ENCODE peak calls at places on chromosomes 13 and 19, in eight cellular contexts. Y, U, G, P, M, C, N and Z are unnamed samples.

GRCh38 chr13:100528820-100529219 is 59.8 kb downstream of the GGACT start:
- DNase-seq in Y (no peak), U (no peak), G (no peak), P (no peak), M (no peak), C (no peak), N (no peak), Z (no peak)

GRCh38 chr13:71865858-71866172 is 1.2 kb downstream of the DACH1 start:
- DNase-seq in Y (peak; percentile 21), U (no peak), G (no peak), P (peak; percentile 24), M (peak; percentile 0), C (no peak), N (no peak), Z (no peak)

GRCh38 chr19:14072535-14073231 is at the start of gene MISP3:
- DNase-seq in Y (no peak), U (no peak), G (no peak), P (no peak), M (peak; percentile 72), C (no peak), N (no peak), Z (peak; percentile 82)

GRCh38 chr13:74573654-74574053 is 439.4 kb upstream of the KLF12 start:
- DNase-seq in Y (peak; percentile 70), U (no peak), G (no peak), P (peak; percentile 67), M (no peak), C (no peak), N (no peak), Z (no peak)

GRCh38 chr19:8558325-8558724 is 18.9 kb downstream of the MYO1F start:
- DNase-seq in Y (no peak), U (no peak), G (no peak), P (no peak), M (no peak), C (no peak), N (no peak), Z (no peak)

GRCh38 chr13:66927562-66927961 is 302.6 kb downstream of the PCDH9 start:
- DNase-seq in Y (no peak), U (no peak), G (no peak), P (no peak), M (no peak), C (no peak), N (no peak), Z (no peak)

GRCh38 chr19:57648336-57649003 is 15.5 kb downstream of the ZNF211 start:
- DNase-seq in Y (no peak), U (no peak), G (no peak), P (no peak), M (no peak), C (no peak), N (no peak), Z (no peak)

GRCh38 chr19:14147797-14148605 is 11.6 kb upstream of the ASF1B start:
- DNase-seq in Y (peak; percentile 74), U (peak; percentile 75), G (peak; percentile 64), P (peak; percentile 80), M (peak; percentile 71), C (peak; percentile 52), N (no peak), Z (peak; percentile 85)

GRCh38 chr13:78100481-78100880 is 181.8 kb upstream of the EDNRB start:
- DNase-seq in Y (no peak), U (no peak), G (peak; percentile 10), P (no peak), M (no peak), C (no peak), N (no peak), Z (no peak)

GRCh38 chr13:51874651-51875050 is 12.9 kb downstream of the CCDC70 start:
- DNase-seq in Y (no peak), U (no peak), G (no peak), P (no peak), M (no peak), C (no peak), N (no peak), Z (peak; percentile 19)

GRCh38 chr19:1864480-1865171 is 1.2 kb upstream of the KLF16 start:
- DNase-seq in Y (peak; percentile 87), U (peak; percentile 54), G (peak; percentile 59), P (peak; percentile 89), M (peak; percentile 78), C (no peak), N (no peak), Z (peak; percentile 87)

GRCh38 chr19:49132974-49133609 is 13.7 kb downstream of the PPFIA3 start:
- DNase-seq in Y (peak; percentile 70), U (no peak), G (no peak), P (no peak), M (no peak), C (no peak), N (no peak), Z (no peak)

GRCh38 chr19:47020992-47021496 is 1.4 kb downstream of the NPAS1 start:
- DNase-seq in Y (peak; percentile 34), U (peak; percentile 11), G (peak; percentile 24), P (no peak), M (no peak), C (no peak), N (no peak), Z (peak; percentile 27)

GRCh38 chr13:27300941-27301586 is 30.4 kb downstream of the RASL11A start:
- DNase-seq in Y (no peak), U (no peak), G (no peak), P (no peak), M (no peak), C (no peak), N (no peak), Z (no peak)

GRCh38 chr19:2827022-2827421 is 7.4 kb downstream of the ZNF554 start:
- DNase-seq in Y (no peak), U (no peak), G (no peak), P (no peak), M (no peak), C (no peak), N (no peak), Z (no peak)

GRCh38 chr19:55525289-55526101 is 11.4 kb downstream of the SBK2 start:
- DNase-seq in Y (no peak), U (no peak), G (no peak), P (no peak), M (no peak), C (no peak), N (no peak), Z (no peak)

GRCh38 chr13:49371943-49372636 is 71.8 kb downstream of the CAB39L start:
- DNase-seq in Y (no peak), U (no peak), G (no peak), P (no peak), M (no peak), C (no peak), N (no peak), Z (no peak)

GRCh38 chr13:112443191-112444000 is 67.2 kb downstream of the SPACA7 start:
- DNase-seq in Y (peak; percentile 79), U (no peak), G (no peak), P (peak; percentile 64), M (peak; percentile 5), C (no peak), N (peak; percentile 78), Z (no peak)

GRCh38 chr13:98576963-98577822 is at the start of gene STK24:
- DNase-seq in Y (peak; percentile 64), U (peak; percentile 78), G (peak; percentile 76), P (peak; percentile 87), M (peak; percentile 66), C (peak; percentile 42), N (peak; percentile 91), Z (peak; percentile 94)

GRCh38 chr13:49444517-49445395 is 682 bp downstream of the SETDB2 start:
- DNase-seq in Y (no peak), U (peak; percentile 33), G (peak; percentile 88), P (no peak), M (peak; percentile 2), C (peak; percentile 73), N (no peak), Z (peak; percentile 70)

GRCh38 chr19:39067104-39067503 is 17.1 kb upstream of the ACP7 start:
- DNase-seq in Y (no peak), U (no peak), G (no peak), P (no peak), M (no peak), C (no peak), N (no peak), Z (no peak)
- TF ChIP-seq CTCF in Y (no peak), U (no peak), G (no peak), P (no peak), M (no peak), C (no peak), N (no peak), Z (no peak)

DNA sequence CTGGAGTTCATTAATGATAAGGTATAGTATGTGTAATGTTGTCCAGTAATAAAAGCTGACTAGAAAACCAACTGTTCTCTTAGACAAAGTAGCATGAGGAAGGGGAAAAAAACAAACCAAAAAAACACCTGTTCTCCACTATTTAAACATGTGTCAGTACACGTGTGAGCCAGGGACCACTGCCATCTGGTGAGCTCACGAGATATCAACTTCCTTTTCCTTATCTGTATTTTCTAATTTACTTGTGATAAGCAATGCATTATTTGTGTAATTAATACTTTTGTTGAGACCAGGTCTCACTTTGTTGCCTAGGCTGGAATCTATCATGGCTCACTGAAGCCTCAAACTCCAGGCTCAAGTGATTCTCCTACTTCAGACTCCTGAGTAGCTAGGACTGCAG is 4.3 kb upstream of the SIX5 start:
- DNase-seq in Y (no peak), U (no peak), G (no peak), P (no peak), M (no peak), C (no peak), N (no peak), Z (no peak)
- TF ChIP-seq CTCF in Y (no peak), U (no peak), G (no peak), P (no peak), M (no peak), C (no peak), N (no peak), Z (no peak)

DNA sequence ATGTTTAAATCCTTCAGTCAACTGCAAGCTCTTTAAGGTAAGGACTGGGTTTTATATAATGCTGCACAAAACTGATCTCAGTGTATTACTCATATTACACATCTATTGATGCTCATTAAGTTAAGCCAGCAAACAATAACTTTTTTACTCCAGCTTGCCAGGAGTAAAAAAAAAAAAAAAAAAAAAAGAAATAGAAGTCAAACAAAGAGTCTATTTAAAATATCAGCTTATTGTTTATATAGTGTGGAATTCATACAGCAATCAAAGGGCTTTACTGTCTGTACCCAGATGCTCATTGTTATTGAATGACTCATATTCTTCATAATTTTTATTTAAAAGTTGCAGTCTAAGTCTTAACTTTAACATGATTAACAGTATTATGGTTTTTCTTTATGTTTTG is 21.8 kb upstream of the KBTBD7 start:
- DNase-seq in Y (no peak), U (peak; percentile 46), G (peak; percentile 53), P (no peak), M (no peak), C (no peak), N (no peak), Z (no peak)
- TF ChIP-seq CTCF in Y (no peak), U (no peak), G (no peak), P (no peak), M (no peak), C (no peak), N (no peak), Z (no peak)

GRCh38 chr13:69580255-69580654 is 527.4 kb upstream of the ATXN8OS start:
- DNase-seq in Y (no peak), U (no peak), G (no peak), P (no peak), M (no peak), C (no peak), N (no peak), Z (no peak)

DNA sequence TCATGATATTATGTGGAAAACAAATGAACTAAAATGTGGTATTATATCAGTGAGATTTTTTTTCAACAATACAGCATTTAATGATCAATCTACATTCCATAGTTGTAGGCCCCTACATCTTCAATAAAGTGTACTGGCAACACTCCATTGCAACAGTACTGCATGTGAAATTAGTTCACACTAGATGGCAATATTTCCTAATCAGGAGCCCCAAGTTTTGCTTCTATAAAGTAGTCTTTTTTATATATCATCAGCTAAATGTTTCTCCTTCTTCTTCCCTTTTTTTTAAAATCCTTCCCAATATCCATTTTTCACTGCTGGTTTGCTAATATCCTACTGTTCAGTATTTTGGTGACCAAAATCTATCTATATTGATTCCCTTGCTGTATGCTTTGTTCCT is 528.3 kb upstream of the ATXN8OS start:
- DNase-seq in Y (no peak), U (no peak), G (no peak), P (no peak), M (no peak), C (no peak), N (no peak), Z (peak; percentile 40)
- TF ChIP-seq CTCF in Y (no peak), U (no peak), G (no peak), P (no peak), M (no peak), C (no peak), N (peak; percentile 34), Z (peak; percentile 56)